ENCODE peak calls at places on chromosome 22, in four cellular contexts. A, J, U and M are unnamed samples.

GRCh38 chr22:19897726-19898515 is 43.2 kb upstream of the GNB1L start:
- DNase-seq in U (no peak), J (no peak), A (no peak), M (no peak)

GRCh38 chr22:39446239-39446721 is 10.5 kb upstream of the MGAT3 start:
- DNase-seq in U (no peak), A (no peak), J (no peak), M (no peak)

GRCh38 chr22:31977141-31977781 is 32.9 kb downstream of the YWHAH start:
- DNase-seq in A (no peak), U (peak), J (peak), M (peak)

GRCh38 chr22:38758276-38758945 is 2.6 kb upstream of the SUN2 start:
- DNase-seq in A (no peak), U (peak), J (no peak), M (no peak)

GRCh38 chr22:37254206-37254866 is 10.3 kb upstream of the RAC2 start:
- DNase-seq in A (no peak), U (no peak), J (peak), M (no peak)

GRCh38 chr22:49768961-49769690 is 58.5 kb downstream of the BRD1 start:
- DNase-seq in J (no peak), A (no peak), U (no peak), M (no peak)

GRCh38 chr22:50030315-50031188 is 18.0 kb upstream of the IL17REL start:
- DNase-seq in U (peak), A (no peak), J (peak), M (no peak)

GRCh38 chr22:36220457-36220921 is 18.8 kb downstream of the APOL2 start:
- DNase-seq in U (no peak), J (peak), A (no peak), M (no peak)

GRCh38 chr22:27223317-27224177 is 566.2 kb downstream of the MIAT start:
- DNase-seq in A (no peak), J (peak), U (no peak), M (no peak)

GRCh38 chr22:45966320-45966891 is 10.6 kb downstream of the WNT7B start:
- DNase-seq in U (no peak), A (no peak), J (no peak), M (no peak)

GRCh38 chr22:37679670-37680069 is 4.2 kb downstream of the LGALS1 start:
- DNase-seq in J (no peak), A (no peak), U (no peak), M (no peak)

GRCh38 chr22:17791196-17791595 is 16.9 kb upstream of the BID start:
- DNase-seq in J (no peak), A (no peak), U (no peak), M (no peak)

GRCh38 chr22:30435674-30436126 is 10.1 kb downstream of the MTFP1 start:
- DNase-seq in A (no peak), U (peak), J (no peak), M (no peak)